ENCODE peak calls at places on chromosomes 4 and X, in eight cellular contexts. One of them, this sample, is unnamed.

GRCh38 chrX:44873415-44874270 is 655 bp downstream of the KDM6A start:
- DNase-seq in upper lobe of left lung: peak; percentile 90
- DNase-seq in B cell: peak; percentile 45
- DNase-seq in HFF-Myc: no peak
- DNase-seq in astrocyte: peak; percentile 22
- DNase-seq in upper lobe of right lung: peak; percentile 76
- DNase-seq in fibroblast of pulmonary artery: peak; percentile 44
- DNase-seq in fibroblast of the aortic adventitia: peak; percentile 51
- DNase-seq in this sample: peak; percentile 50

GRCh38 chr4:36779601-36780000 is 464.9 kb upstream of the NWD2 start:
- DNase-seq in upper lobe of left lung: no peak
- DNase-seq in B cell: no peak
- DNase-seq in HFF-Myc: no peak
- DNase-seq in astrocyte: no peak
- DNase-seq in upper lobe of right lung: no peak
- DNase-seq in fibroblast of pulmonary artery: no peak
- DNase-seq in fibroblast of the aortic adventitia: no peak
- DNase-seq in this sample: no peak

GRCh38 chr4:66052426-66052825 is 382.1 kb upstream of the EPHA5 start:
- DNase-seq in upper lobe of left lung: no peak
- DNase-seq in B cell: no peak
- DNase-seq in HFF-Myc: no peak
- DNase-seq in astrocyte: peak; percentile 48
- DNase-seq in upper lobe of right lung: no peak
- DNase-seq in fibroblast of pulmonary artery: peak; percentile 33
- DNase-seq in fibroblast of the aortic adventitia: peak; percentile 52
- DNase-seq in this sample: no peak

GRCh38 chrX:153650959-153651358 is 4.0 kb downstream of the DUSP9 start:
- DNase-seq in upper lobe of left lung: no peak
- DNase-seq in B cell: no peak
- DNase-seq in HFF-Myc: no peak
- DNase-seq in astrocyte: no peak
- DNase-seq in upper lobe of right lung: no peak
- DNase-seq in fibroblast of pulmonary artery: no peak
- DNase-seq in fibroblast of the aortic adventitia: no peak
- DNase-seq in this sample: no peak

GRCh38 chrX:152072236-152072635 is 66.1 kb downstream of the MAGEA10 start:
- DNase-seq in upper lobe of left lung: no peak
- DNase-seq in B cell: no peak
- DNase-seq in HFF-Myc: peak; percentile 21
- DNase-seq in astrocyte: peak; percentile 90
- DNase-seq in upper lobe of right lung: no peak
- DNase-seq in fibroblast of pulmonary artery: peak; percentile 78
- DNase-seq in fibroblast of the aortic adventitia: peak; percentile 81
- DNase-seq in this sample: no peak

GRCh38 chr4:11228575-11228974 is 200.1 kb downstream of the HS3ST1 start:
- DNase-seq in upper lobe of left lung: no peak
- DNase-seq in B cell: no peak
- DNase-seq in HFF-Myc: no peak
- DNase-seq in astrocyte: no peak
- DNase-seq in upper lobe of right lung: no peak
- DNase-seq in fibroblast of pulmonary artery: peak; percentile 13
- DNase-seq in fibroblast of the aortic adventitia: no peak
- DNase-seq in this sample: no peak

GRCh38 chr4:8336412-8337075 is 67.0 kb downstream of the HTRA3 start:
- DNase-seq in upper lobe of left lung: no peak
- DNase-seq in B cell: no peak
- DNase-seq in HFF-Myc: peak; percentile 22
- DNase-seq in astrocyte: no peak
- DNase-seq in upper lobe of right lung: no peak
- DNase-seq in fibroblast of pulmonary artery: peak; percentile 41
- DNase-seq in fibroblast of the aortic adventitia: no peak
- DNase-seq in this sample: no peak

GRCh38 chrX:38516196-38516595 is 45.1 kb upstream of the TSPAN7 start:
- DNase-seq in upper lobe of left lung: no peak
- DNase-seq in B cell: no peak
- DNase-seq in HFF-Myc: no peak
- DNase-seq in astrocyte: no peak
- DNase-seq in upper lobe of right lung: no peak
- DNase-seq in fibroblast of pulmonary artery: no peak
- DNase-seq in fibroblast of the aortic adventitia: no peak
- DNase-seq in this sample: no peak

GRCh38 chr4:891747-892146 is 40.4 kb downstream of the GAK start:
- DNase-seq in upper lobe of left lung: no peak
- DNase-seq in B cell: no peak
- DNase-seq in HFF-Myc: no peak
- DNase-seq in astrocyte: no peak
- DNase-seq in upper lobe of right lung: no peak
- DNase-seq in fibroblast of pulmonary artery: peak; percentile 10
- DNase-seq in fibroblast of the aortic adventitia: no peak
- DNase-seq in this sample: no peak

GRCh38 chr4:155423671-155424070 is 46.9 kb upstream of the MAP9 start:
- DNase-seq in upper lobe of left lung: no peak
- DNase-seq in B cell: no peak
- DNase-seq in HFF-Myc: no peak
- DNase-seq in astrocyte: no peak
- DNase-seq in upper lobe of right lung: no peak
- DNase-seq in fibroblast of pulmonary artery: no peak
- DNase-seq in fibroblast of the aortic adventitia: no peak
- DNase-seq in this sample: no peak

GRCh38 chrX:22041931-22042530 is 9.9 kb downstream of the PHEX start:
- DNase-seq in upper lobe of left lung: no peak
- DNase-seq in B cell: no peak
- DNase-seq in HFF-Myc: no peak
- DNase-seq in astrocyte: no peak
- DNase-seq in upper lobe of right lung: no peak
- DNase-seq in fibroblast of pulmonary artery: no peak
- DNase-seq in fibroblast of the aortic adventitia: no peak
- DNase-seq in this sample: peak; percentile 54

GRCh38 chrX:93985621-93986020 is 311.6 kb downstream of the FAM133A start:
- DNase-seq in upper lobe of left lung: no peak
- DNase-seq in B cell: no peak
- DNase-seq in HFF-Myc: no peak
- DNase-seq in astrocyte: no peak
- DNase-seq in upper lobe of right lung: no peak
- DNase-seq in fibroblast of pulmonary artery: no peak
- DNase-seq in fibroblast of the aortic adventitia: no peak
- DNase-seq in this sample: no peak

GRCh38 chrX:11929476-11929875 is 171.4 kb downstream of the MSL3 start:
- DNase-seq in upper lobe of left lung: no peak
- DNase-seq in B cell: no peak
- DNase-seq in HFF-Myc: no peak
- DNase-seq in astrocyte: no peak
- DNase-seq in upper lobe of right lung: no peak
- DNase-seq in fibroblast of pulmonary artery: peak; percentile 33
- DNase-seq in fibroblast of the aortic adventitia: no peak
- DNase-seq in this sample: no peak

GRCh38 chr4:38805530-38806145 is 1.0 kb upstream of the TLR1 start:
- DNase-seq in upper lobe of left lung: no peak
- DNase-seq in B cell: peak; percentile 77
- DNase-seq in HFF-Myc: no peak
- DNase-seq in astrocyte: no peak
- DNase-seq in upper lobe of right lung: no peak
- DNase-seq in fibroblast of pulmonary artery: peak; percentile 62
- DNase-seq in fibroblast of the aortic adventitia: peak; percentile 29
- DNase-seq in this sample: no peak

GRCh38 chrX:7191681-7192110 is 43.7 kb upstream of the PUDP start:
- DNase-seq in upper lobe of left lung: no peak
- DNase-seq in B cell: no peak
- DNase-seq in HFF-Myc: no peak
- DNase-seq in astrocyte: no peak
- DNase-seq in upper lobe of right lung: no peak
- DNase-seq in fibroblast of pulmonary artery: no peak
- DNase-seq in fibroblast of the aortic adventitia: no peak
- DNase-seq in this sample: no peak

GRCh38 chr4:620201-620600 is 5.2 kb upstream of the PDE6B start:
- DNase-seq in upper lobe of left lung: no peak
- DNase-seq in B cell: no peak
- DNase-seq in HFF-Myc: no peak
- DNase-seq in astrocyte: no peak
- DNase-seq in upper lobe of right lung: no peak
- DNase-seq in fibroblast of pulmonary artery: no peak
- DNase-seq in fibroblast of the aortic adventitia: no peak
- DNase-seq in this sample: no peak

GRCh38 chr4:6933691-6934430 is 24.2 kb downstream of the TBC1D14 start:
- DNase-seq in upper lobe of left lung: no peak
- DNase-seq in B cell: no peak
- DNase-seq in HFF-Myc: no peak
- DNase-seq in astrocyte: no peak
- DNase-seq in upper lobe of right lung: no peak
- DNase-seq in fibroblast of pulmonary artery: no peak
- DNase-seq in fibroblast of the aortic adventitia: no peak
- DNase-seq in this sample: no peak

GRCh38 chrX:145405012-145405411 is 157.7 kb downstream of the SPANXN1 start:
- DNase-seq in upper lobe of left lung: no peak
- DNase-seq in B cell: no peak
- DNase-seq in HFF-Myc: no peak
- DNase-seq in astrocyte: no peak
- DNase-seq in upper lobe of right lung: no peak
- DNase-seq in fibroblast of pulmonary artery: peak; percentile 7
- DNase-seq in fibroblast of the aortic adventitia: peak; percentile 14
- DNase-seq in this sample: no peak

GRCh38 chrX:136714626-136715599 is 65.8 kb downstream of the ARHGEF6 start:
- DNase-seq in upper lobe of left lung: no peak
- DNase-seq in B cell: peak; percentile 56
- DNase-seq in HFF-Myc: no peak
- DNase-seq in astrocyte: no peak
- DNase-seq in upper lobe of right lung: no peak
- DNase-seq in fibroblast of pulmonary artery: no peak
- DNase-seq in fibroblast of the aortic adventitia: no peak
- DNase-seq in this sample: no peak

GRCh38 chrX:136710324-136710951 is 62.5 kb downstream of the CD40LG start:
- DNase-seq in upper lobe of left lung: no peak
- DNase-seq in B cell: no peak
- DNase-seq in HFF-Myc: no peak
- DNase-seq in astrocyte: no peak
- DNase-seq in upper lobe of right lung: no peak
- DNase-seq in fibroblast of pulmonary artery: peak; percentile 50
- DNase-seq in fibroblast of the aortic adventitia: peak; percentile 57
- DNase-seq in this sample: no peak

GRCh38 chrX:136708348-136708747 is 60.4 kb downstream of the CD40LG start:
- DNase-seq in upper lobe of left lung: no peak
- DNase-seq in B cell: no peak
- DNase-seq in HFF-Myc: no peak
- DNase-seq in astrocyte: no peak
- DNase-seq in upper lobe of right lung: no peak
- DNase-seq in fibroblast of pulmonary artery: peak; percentile 23
- DNase-seq in fibroblast of the aortic adventitia: peak; percentile 21
- DNase-seq in this sample: no peak

GRCh38 chrX:136712631-136713030 is 64.7 kb downstream of the CD40LG start:
- DNase-seq in upper lobe of left lung: no peak
- DNase-seq in B cell: no peak
- DNase-seq in HFF-Myc: no peak
- DNase-seq in astrocyte: no peak
- DNase-seq in upper lobe of right lung: no peak
- DNase-seq in fibroblast of pulmonary artery: no peak
- DNase-seq in fibroblast of the aortic adventitia: no peak
- DNase-seq in this sample: no peak

GRCh38 chrX:136711147-136711546 is 63.2 kb downstream of the CD40LG start:
- DNase-seq in upper lobe of left lung: no peak
- DNase-seq in B cell: peak; percentile 41
- DNase-seq in HFF-Myc: no peak
- DNase-seq in astrocyte: no peak
- DNase-seq in upper lobe of right lung: no peak
- DNase-seq in fibroblast of pulmonary artery: peak; percentile 50
- DNase-seq in fibroblast of the aortic adventitia: peak; percentile 49
- DNase-seq in this sample: peak; percentile 14
- TF ChIP-seq CTCF in upper lobe of left lung: no peak
- TF ChIP-seq CTCF in B cell: no peak
- TF ChIP-seq CTCF in HFF-Myc: peak; percentile 36
- TF ChIP-seq CTCF in astrocyte: peak; percentile 8
- TF ChIP-seq CTCF in upper lobe of right lung: peak; percentile 40
- TF ChIP-seq CTCF in fibroblast of pulmonary artery: peak; percentile 50
- TF ChIP-seq CTCF in fibroblast of the aortic adventitia: peak; percentile 48
- TF ChIP-seq CTCF in this sample: no peak

DNA sequence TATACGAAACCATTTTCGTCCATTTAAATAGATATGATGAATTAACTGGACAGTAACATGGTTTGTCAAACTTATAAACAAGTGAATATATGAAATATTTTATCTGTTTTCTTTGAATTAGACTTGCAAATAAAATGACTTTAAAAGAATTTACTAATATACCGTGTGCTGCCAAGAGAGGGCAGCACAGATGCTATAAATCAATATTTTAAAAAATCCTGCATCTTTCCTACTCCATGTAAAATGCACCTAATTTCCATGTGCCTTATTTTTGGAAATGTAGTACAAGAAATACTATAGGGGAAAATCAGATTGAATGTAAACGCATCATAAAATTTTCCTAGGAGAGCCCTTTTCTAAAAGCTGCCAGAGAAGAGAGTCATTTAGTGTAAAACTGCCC is 62.2 kb downstream of the PRKX start:
- DNase-seq in upper lobe of left lung: no peak
- DNase-seq in B cell: no peak
- DNase-seq in HFF-Myc: no peak
- DNase-seq in astrocyte: no peak
- DNase-seq in upper lobe of right lung: no peak
- DNase-seq in fibroblast of pulmonary artery: peak; percentile 51
- DNase-seq in fibroblast of the aortic adventitia: peak; percentile 63
- DNase-seq in this sample: peak; percentile 6
- TF ChIP-seq CTCF in upper lobe of left lung: peak; percentile 13
- TF ChIP-seq CTCF in B cell: peak; percentile 69
- TF ChIP-seq CTCF in HFF-Myc: peak; percentile 26
- TF ChIP-seq CTCF in astrocyte: peak; percentile 38
- TF ChIP-seq CTCF in upper lobe of right lung: peak; percentile 50
- TF ChIP-seq CTCF in fibroblast of pulmonary artery: peak; percentile 43
- TF ChIP-seq CTCF in fibroblast of the aortic adventitia: peak; percentile 46
- TF ChIP-seq CTCF in this sample: peak; percentile 60

GRCh38 chr4:117134386-117134785 is 49.0 kb upstream of the TRAM1L1 start:
- DNase-seq in upper lobe of left lung: no peak
- DNase-seq in B cell: no peak
- DNase-seq in HFF-Myc: no peak
- DNase-seq in astrocyte: peak; percentile 85
- DNase-seq in upper lobe of right lung: no peak
- DNase-seq in fibroblast of pulmonary artery: peak; percentile 48
- DNase-seq in fibroblast of the aortic adventitia: peak; percentile 48
- DNase-seq in this sample: peak; percentile 46
- TF ChIP-seq CTCF in upper lobe of left lung: no peak
- TF ChIP-seq CTCF in B cell: no peak
- TF ChIP-seq CTCF in HFF-Myc: peak; percentile 3
- TF ChIP-seq CTCF in astrocyte: peak; percentile 71
- TF ChIP-seq CTCF in upper lobe of right lung: peak; percentile 35
- TF ChIP-seq CTCF in fibroblast of pulmonary artery: peak; percentile 32
- TF ChIP-seq CTCF in fibroblast of the aortic adventitia: peak; percentile 39
- TF ChIP-seq CTCF in this sample: peak; percentile 18

GRCh38 chr4:116357758-116358157 is 727.6 kb downstream of the TRAM1L1 start:
- DNase-seq in upper lobe of left lung: no peak
- DNase-seq in B cell: no peak
- DNase-seq in HFF-Myc: no peak
- DNase-seq in astrocyte: peak; percentile 7
- DNase-seq in upper lobe of right lung: no peak
- DNase-seq in fibroblast of pulmonary artery: peak; percentile 1
- DNase-seq in fibroblast of the aortic adventitia: peak; percentile 82
- DNase-seq in this sample: no peak

GRCh38 chr4:116362603-116363002 is 722.8 kb downstream of the TRAM1L1 start:
- DNase-seq in upper lobe of left lung: no peak
- DNase-seq in B cell: no peak
- DNase-seq in HFF-Myc: no peak
- DNase-seq in astrocyte: no peak
- DNase-seq in upper lobe of right lung: no peak
- DNase-seq in fibroblast of pulmonary artery: no peak
- DNase-seq in fibroblast of the aortic adventitia: no peak
- DNase-seq in this sample: no peak

GRCh38 chr4:116361782-116362181 is 723.6 kb downstream of the TRAM1L1 start:
- DNase-seq in upper lobe of left lung: no peak
- DNase-seq in B cell: no peak
- DNase-seq in HFF-Myc: no peak
- DNase-seq in astrocyte: peak; percentile 1
- DNase-seq in upper lobe of right lung: no peak
- DNase-seq in fibroblast of pulmonary artery: peak; percentile 1
- DNase-seq in fibroblast of the aortic adventitia: peak; percentile 18
- DNase-seq in this sample: no peak

GRCh38 chr4:116358633-116359222 is 726.6 kb downstream of the TRAM1L1 start:
- DNase-seq in upper lobe of left lung: no peak
- DNase-seq in B cell: no peak
- DNase-seq in HFF-Myc: peak; percentile 29
- DNase-seq in astrocyte: peak; percentile 31
- DNase-seq in upper lobe of right lung: no peak
- DNase-seq in fibroblast of pulmonary artery: peak; percentile 65
- DNase-seq in fibroblast of the aortic adventitia: peak; percentile 86
- DNase-seq in this sample: no peak
- TF ChIP-seq CTCF in upper lobe of left lung: peak; percentile 57
- TF ChIP-seq CTCF in B cell: no peak
- TF ChIP-seq CTCF in HFF-Myc: peak; percentile 44
- TF ChIP-seq CTCF in astrocyte: peak; percentile 65
- TF ChIP-seq CTCF in upper lobe of right lung: peak; percentile 65
- TF ChIP-seq CTCF in fibroblast of pulmonary artery: peak; percentile 39
- TF ChIP-seq CTCF in fibroblast of the aortic adventitia: peak; percentile 58
- TF ChIP-seq CTCF in this sample: no peak

This sample was measured in thyroid gland.